ENCODE peak calls at places on chromosomes 11 and 22, in eight cellular contexts. Z is NB4, D is DND-41, I is lung, O is K562, Y is upper lobe of right lung, X is mammary epithelial cell, T is Caco-2. J is an unnamed sample.

GRCh38 chr11:56842829-56843794 is 94.6 kb upstream of the OR9G4 start:
- DNase-seq in Z (no peak), D (no peak), I (no peak), O (no peak), Y (no peak), X (peak), T (no peak), J (no peak)

GRCh38 chr11:73189723-73190556 is 28.1 kb upstream of the P2RY2 start:
- DNase-seq in Z (no peak), D (no peak), I (no peak), O (no peak), Y (no peak), X (no peak), T (no peak), J (no peak)

GRCh38 chr22:24587251-24587650 is 5.6 kb downstream of the LRRC75B start:
- DNase-seq in Z (no peak), D (no peak), I (no peak), O (no peak), Y (no peak), X (no peak), T (no peak), J (no peak)

GRCh38 chr11:128670631-128671030 is 23.2 kb upstream of the FLI1 start:
- DNase-seq in Z (no peak), D (no peak), I (no peak), O (no peak), Y (no peak), X (no peak), T (no peak), J (no peak)

GRCh38 chr22:29480512-29481264 is 670 bp downstream of the NEFH start:
- DNase-seq in Z (no peak), D (no peak), I (no peak), O (peak), Y (peak), X (peak), T (no peak), J (peak)

GRCh38 chr11:101583180-101584128 is at the start of gene TRPC6:
- DNase-seq in Z (no peak), D (no peak), I (no peak), O (no peak), Y (peak), X (peak), T (no peak), J (peak)

GRCh38 chr22:38655532-38656255 is 498 bp downstream of the FAM227A start:
- DNase-seq in Z (peak), D (no peak), I (no peak), O (no peak), Y (no peak), X (no peak), T (no peak), J (no peak)

GRCh38 chr22:29136715-29137700 is 64.2 kb downstream of the KREMEN1 start:
- DNase-seq in Z (no peak), D (no peak), I (no peak), O (no peak), Y (no peak), X (no peak), T (no peak), J (no peak)

GRCh38 chr11:8531312-8531711 is 62.7 kb downstream of the STK33 start:
- DNase-seq in Z (no peak), D (no peak), I (no peak), O (no peak), Y (no peak), X (no peak), T (no peak), J (peak)

GRCh38 chr11:117588166-117588810 is 208.7 kb downstream of the DSCAML1 start:
- DNase-seq in Z (no peak), D (no peak), I (no peak), O (no peak), Y (no peak), X (no peak), T (peak), J (no peak)

GRCh38 chr22:48564995-48565394 is 1262.7 kb downstream of the BRD1 start:
- DNase-seq in Z (no peak), D (no peak), I (no peak), O (no peak), Y (no peak), X (no peak), T (no peak), J (no peak)

GRCh38 chr11:134261626-134262488 is 8.5 kb downstream of the ACAD8 start:
- DNase-seq in Z (peak), D (peak), I (no peak), O (peak), Y (no peak), X (no peak), T (peak), J (no peak)

GRCh38 chr11:59144579-59145345 is 2.1 kb downstream of the FAM111A start:
- DNase-seq in Z (peak), D (peak), I (peak), O (peak), Y (peak), X (peak), T (peak), J (peak)

GRCh38 chr22:43142881-43143562 is at the start of gene MCAT:
- DNase-seq in Z (peak), D (peak), I (peak), O (peak), Y (peak), X (peak), T (peak), J (peak)

GRCh38 chr22:20167643-20168322 is 16.9 kb upstream of the CCDC188 start:
- DNase-seq in Z (no peak), D (no peak), I (no peak), O (no peak), Y (no peak), X (no peak), T (no peak), J (no peak)

GRCh38 chr11:127106142-127106541 is 105.6 kb upstream of the KIRREL3 start:
- DNase-seq in Z (no peak), D (no peak), I (no peak), O (no peak), Y (no peak), X (no peak), T (no peak), J (no peak)

GRCh38 chr11:2586793-2587131 is 113.0 kb downstream of the KCNQ1OT1 start:
- DNase-seq in Z (no peak), D (peak), I (no peak), O (no peak), Y (peak), X (no peak), T (no peak), J (peak)

GRCh38 chr11:62324738-62325556 is 12.3 kb upstream of the ASRGL1 start:
- DNase-seq in Z (peak), D (peak), I (peak), O (peak), Y (peak), X (peak), T (peak), J (no peak)

DNA sequence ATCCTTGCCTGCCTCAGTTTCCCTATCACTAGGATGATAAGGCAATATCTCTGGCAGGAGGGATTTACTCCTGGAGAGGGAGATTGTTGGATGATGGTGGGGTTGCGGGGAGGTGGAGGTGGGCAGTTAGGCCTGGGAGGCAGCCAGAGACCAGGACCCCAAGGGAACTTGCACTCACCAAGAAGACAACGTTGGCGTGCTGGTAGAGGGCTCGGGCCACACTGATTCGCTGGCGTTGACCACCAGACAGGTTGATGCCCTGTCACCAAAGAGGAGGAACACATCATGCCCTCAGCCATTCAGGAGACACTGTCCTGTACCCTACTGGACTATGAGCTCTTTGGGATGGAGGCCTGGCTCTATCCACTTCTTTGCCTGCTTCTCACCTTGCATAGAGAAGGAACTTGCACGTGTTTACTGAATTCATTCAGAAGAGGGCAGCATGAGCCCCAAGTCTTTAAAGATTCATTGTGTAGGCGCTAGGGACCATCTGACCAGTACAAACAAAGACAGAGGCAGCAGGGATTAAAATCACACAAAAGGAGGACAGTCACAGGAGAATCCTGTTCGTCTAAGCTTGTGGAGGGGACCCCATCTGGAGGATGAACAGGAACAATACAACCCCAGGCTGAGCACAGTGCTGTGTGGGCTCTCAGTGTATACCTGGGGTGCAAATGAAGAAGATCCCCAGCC is 24.2 kb upstream of the KCNJ11 start:
- DNase-seq in Z (no peak), D (no peak), I (no peak), O (no peak), Y (no peak), X (no peak), T (no peak), J (no peak)
- TF ChIP-seq CTCF in Z (no peak), D (peak), I (no peak), O (no peak), Y (no peak), X (no peak), T (no peak), J (no peak)

DNA sequence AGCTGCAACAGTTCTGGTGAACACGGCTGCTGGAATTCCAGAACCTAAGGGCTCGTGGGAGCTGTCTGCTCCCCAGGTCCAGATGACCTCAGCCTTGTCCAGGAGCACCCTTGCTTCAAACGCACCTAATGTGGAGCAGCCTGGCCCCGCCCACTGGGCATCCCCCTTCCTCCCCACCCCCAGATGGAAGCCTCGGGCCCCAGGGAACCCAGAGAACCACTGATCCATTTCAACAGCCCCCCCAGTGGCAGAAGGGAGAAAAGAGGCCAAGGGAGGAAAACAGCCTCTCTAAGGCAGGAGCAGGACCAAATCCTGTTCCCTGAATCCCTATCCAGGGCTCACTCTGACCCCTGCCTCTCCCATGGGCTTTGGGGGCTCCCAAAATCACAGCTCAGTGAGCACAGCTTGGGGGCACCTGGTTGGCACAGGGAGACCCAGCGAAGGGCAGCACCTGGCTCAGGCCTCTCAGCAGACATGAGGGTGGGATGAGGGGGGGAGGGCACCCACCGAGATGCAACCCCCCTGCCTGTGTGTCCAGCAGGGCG is 1.2 kb downstream of the CYTH4 start:
- DNase-seq in Z (no peak), D (no peak), I (no peak), O (no peak), Y (no peak), X (no peak), T (no peak), J (no peak)
- H3K4me3 ChIP-seq in Z (peak), D (no peak), I (no peak), O (no peak), Y (peak), X (no peak), T (no peak), J (peak)

GRCh38 chr11:79227732-79228416 is 213.0 kb downstream of the TENM4 start:
- DNase-seq in Z (peak), D (no peak), I (no peak), O (no peak), Y (no peak), X (no peak), T (no peak), J (no peak)
- TF ChIP-seq CTCF in Z (no peak), D (no peak), I (no peak), O (no peak), Y (no peak), X (no peak), T (no peak), J (no peak)

DNA sequence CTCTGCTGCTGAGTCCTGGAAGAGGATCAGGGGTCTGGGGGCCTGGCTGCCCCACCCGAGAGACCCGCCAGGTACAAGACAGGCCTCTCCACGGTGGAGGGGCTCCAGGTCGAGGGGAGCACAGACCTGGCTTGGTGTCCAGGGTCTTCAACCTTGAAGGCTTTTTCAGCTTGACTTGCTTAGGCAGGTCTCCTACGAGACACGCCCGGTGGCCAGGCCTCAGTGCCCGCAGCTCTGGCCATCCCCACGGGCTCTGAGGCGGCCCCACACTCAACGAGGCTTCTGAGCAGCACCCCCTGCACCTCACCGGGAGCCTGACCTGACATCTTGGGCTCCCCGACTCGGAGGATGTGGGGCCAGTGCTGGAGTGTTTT is 6.6 kb upstream of the PLXNB2 start:
- DNase-seq in Z (no peak), D (no peak), I (no peak), O (no peak), Y (no peak), X (no peak), T (no peak), J (no peak)
- H3K4me3 ChIP-seq in Z (no peak), D (no peak), I (no peak), O (peak), Y (peak), X (no peak), T (no peak), J (no peak)